ENCODE peak calls at places on chromosomes 2 and 18, in eight cellular contexts. B, Q, N, M, I, L, C and D are unnamed samples.

GRCh38 chr18:67406678-67407077 is 109.8 kb downstream of the DSEL start:
- DNase-seq in I (no peak), M (no peak), Q (no peak), N (no peak), B (no peak), L (no peak), C (no peak), D (no peak)

GRCh38 chr2:119025013-119025412 is 83.0 kb downstream of the MARCO start:
- DNase-seq in I (no peak), B (no peak), Q (no peak), N (no peak), L (no peak), M (no peak), C (no peak), D (no peak)

GRCh38 chr2:239548491-239548890 is 147.7 kb upstream of the HDAC4 start:
- DNase-seq in M (no peak), C (peak; percentile 90), I (no peak), B (no peak), L (no peak), N (no peak), Q (peak; percentile 80), D (no peak)

GRCh38 chr18:72114801-72115594 is 429.1 kb downstream of the CBLN2 start:
- DNase-seq in L (no peak), I (peak; percentile 48), C (no peak), N (no peak), M (no peak), Q (no peak), B (no peak), D (no peak)

GRCh38 chr18:22796069-22796468 is 137.1 kb upstream of the RBBP8 start:
- DNase-seq in B (no peak), L (no peak), C (no peak), M (no peak), N (no peak), I (no peak), Q (no peak), D (no peak)

GRCh38 chr2:223834431-223834830 is 3.0 kb downstream of the AP1S3 start:
- DNase-seq in B (no peak), C (no peak), L (no peak), M (no peak), N (no peak), Q (no peak), I (no peak), D (no peak)

GRCh38 chr2:175180701-175181103 is 808 bp downstream of the ATP5MC3 start:
- DNase-seq in I (peak; percentile 68), M (no peak), L (no peak), C (peak; percentile 78), B (peak; percentile 39), N (no peak), Q (peak; percentile 51), D (peak; percentile 51)

GRCh38 chr2:225282858-225283693 is 116.4 kb upstream of the NYAP2 start:
- DNase-seq in I (peak; percentile 40), N (no peak), M (no peak), B (peak; percentile 16), C (peak; percentile 28), Q (peak; percentile 34), L (no peak), D (peak; percentile 36)

GRCh38 chr2:208296610-208297009 is 30.6 kb downstream of the PIKFYVE start:
- DNase-seq in M (no peak), I (no peak), C (no peak), Q (no peak), N (no peak), B (no peak), L (no peak), D (no peak)

GRCh38 chr2:177474904-177475474 is 82.4 kb downstream of the AGPS start:
- DNase-seq in N (no peak), B (peak; percentile 76), I (no peak), Q (no peak), L (no peak), M (peak; percentile 27), C (no peak), D (no peak)

GRCh38 chr2:126399001-126399400 is 257.0 kb upstream of the GYPC start:
- DNase-seq in B (no peak), N (no peak), L (no peak), M (no peak), I (no peak), Q (peak; percentile 25), C (peak; percentile 46), D (no peak)

GRCh38 chr2:64203131-64204005 is 59.1 kb upstream of the PELI1 start:
- DNase-seq in Q (peak; percentile 23), I (peak; percentile 65), N (no peak), L (no peak), M (no peak), B (peak; percentile 17), C (no peak), D (no peak)

DNA sequence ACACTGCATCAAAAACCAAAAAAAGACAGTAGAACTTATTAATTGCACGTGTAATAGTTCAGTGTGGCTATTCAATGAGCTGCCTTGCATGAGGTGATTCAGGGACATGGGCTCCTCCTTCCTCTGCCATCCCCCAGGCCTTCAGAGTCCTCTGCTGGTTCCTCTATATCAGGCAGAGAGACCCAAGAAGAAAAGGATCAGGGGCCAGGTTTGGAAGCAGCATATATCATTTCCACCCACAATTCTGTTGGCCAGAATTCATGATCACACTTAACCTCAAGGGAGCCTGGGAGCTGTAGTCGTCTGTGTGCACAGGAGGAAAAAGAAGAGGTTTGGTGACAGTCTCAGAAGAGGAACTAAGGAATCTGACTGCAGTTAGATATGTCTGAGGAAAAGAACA is 114.0 kb upstream of the GLS start:
- DNase-seq in B (no peak), I (no peak), M (no peak), C (no peak), Q (no peak), N (no peak), L (no peak), D (no peak)
- TF ChIP-seq CTCF in B (no peak), I (no peak), M (no peak), C (no peak), Q (no peak), N (no peak), L (no peak), D (no peak)

GRCh38 chr2:46615555-46616487 is 136.5 kb downstream of the TMEM247 start:
- DNase-seq in Q (peak; percentile 8), N (no peak), M (no peak), L (peak; percentile 31), C (peak; percentile 19), I (peak; percentile 43), B (no peak), D (peak; percentile 8)
- TF ChIP-seq CTCF in Q (no peak), N (peak; percentile 21), M (no peak), L (peak; percentile 23), C (peak; percentile 12), I (peak; percentile 42), B (peak; percentile 18), D (no peak)

DNA sequence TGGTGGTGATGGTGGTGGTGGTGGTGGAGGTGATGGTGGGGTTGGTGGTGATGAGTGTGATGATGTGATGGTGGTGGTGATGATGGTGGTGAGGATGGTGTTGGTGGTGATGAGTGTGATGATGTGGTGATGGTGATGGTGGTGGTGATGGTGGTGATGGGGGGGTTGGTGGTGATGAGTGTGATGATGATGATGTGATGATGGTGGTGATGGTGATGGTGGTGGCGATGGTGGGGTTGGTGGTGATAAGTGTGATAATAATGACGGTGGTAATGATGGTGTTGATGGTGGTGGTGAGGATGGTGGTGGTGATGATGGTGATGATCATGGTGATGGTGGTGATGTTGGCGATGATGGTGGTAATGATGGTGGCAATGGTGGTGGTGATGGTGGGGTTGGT is 67.7 kb downstream of the RRM2 start:
- DNase-seq in C (no peak), I (no peak), N (no peak), Q (no peak), L (no peak), B (no peak), M (no peak), D (no peak)
- TF ChIP-seq CTCF in C (no peak), I (no peak), N (no peak), Q (no peak), L (no peak), B (no peak), M (no peak), D (no peak)

GRCh38 chr2:65477590-65477989 is 45.2 kb upstream of the SPRED2 start:
- DNase-seq in B (peak; percentile 48), I (no peak), N (no peak), L (no peak), M (no peak), Q (no peak), C (no peak), D (no peak)

GRCh38 chr2:65471409-65471808 is 39.0 kb upstream of the SPRED2 start:
- DNase-seq in Q (no peak), C (no peak), L (no peak), M (no peak), B (no peak), N (no peak), I (no peak), D (no peak)

GRCh38 chr2:65476778-65477177 is 44.4 kb upstream of the SPRED2 start:
- DNase-seq in I (no peak), M (no peak), B (no peak), L (no peak), Q (no peak), N (no peak), C (no peak), D (no peak)

GRCh38 chr2:65473045-65473444 is 40.6 kb upstream of the SPRED2 start:
- DNase-seq in N (no peak), C (no peak), I (no peak), L (no peak), M (no peak), B (no peak), Q (no peak), D (no peak)

GRCh38 chr2:65475000-65475399 is 42.6 kb upstream of the SPRED2 start:
- DNase-seq in I (no peak), C (no peak), L (no peak), B (no peak), N (no peak), Q (no peak), M (no peak), D (no peak)
- TF ChIP-seq CTCF in I (no peak), C (no peak), L (no peak), B (no peak), N (no peak), Q (no peak), M (no peak), D (no peak)